ENCODE peak calls at places on chromosomes 4 and X, in four cellular contexts. One of them, this sample, is unnamed.
A peak's percentile ranks its signal among the peaks of the same experiment; 100 is the strongest.

GRCh38 chr4:30454504-30454903 is 265.7 kb upstream of the PCDH7 start:
- DNase-seq in HepG2: no peak
- DNase-seq in K562: no peak
- DNase-seq in Panc1: no peak
- DNase-seq in this sample: no peak

GRCh38 chr4:21845663-21846062 is 102.9 kb downstream of the KCNIP4 start:
- DNase-seq in Panc1: no peak
- DNase-seq in K562: no peak
- DNase-seq in HepG2: no peak
- DNase-seq in this sample: no peak

GRCh38 chr4:150534818-150535217 is 47.1 kb upstream of the MAB21L2 start:
- DNase-seq in HepG2: no peak
- DNase-seq in K562: no peak
- DNase-seq in Panc1: no peak
- DNase-seq in this sample: no peak

GRCh38 chr4:81923140-81923539 is 450.7 kb downstream of the HNRNPD start:
- DNase-seq in HepG2: no peak
- DNase-seq in Panc1: no peak
- DNase-seq in K562: no peak
- DNase-seq in this sample: no peak

GRCh38 chr4:149980941-149981340 is 97.3 kb upstream of the DCLK2 start:
- DNase-seq in HepG2: peak; percentile 26
- DNase-seq in K562: peak; percentile 47
- DNase-seq in Panc1: peak; percentile 38
- DNase-seq in this sample: peak; percentile 33

GRCh38 chrX:16023790-16024734 is 99.3 kb upstream of the GRPR start:
- DNase-seq in K562: no peak
- DNase-seq in HepG2: peak; percentile 1
- DNase-seq in Panc1: no peak
- DNase-seq in this sample: peak; percentile 65

GRCh38 chrX:68286076-68286475 is 147.2 kb downstream of the OPHN1 start:
- DNase-seq in Panc1: no peak
- DNase-seq in HepG2: no peak
- DNase-seq in K562: no peak
- DNase-seq in this sample: no peak

GRCh38 chr4:77072195-77072753 is 3.5 kb downstream of the CCNI start:
- DNase-seq in HepG2: peak; percentile 2
- DNase-seq in Panc1: no peak
- DNase-seq in K562: no peak
- DNase-seq in this sample: no peak

GRCh38 chr4:160143574-160143973 is 1040.7 kb downstream of the RAPGEF2 start:
- DNase-seq in HepG2: no peak
- DNase-seq in Panc1: no peak
- DNase-seq in K562: no peak
- DNase-seq in this sample: no peak

GRCh38 chr4:94365304-94365703 is 22.7 kb upstream of the HPGDS start:
- DNase-seq in HepG2: no peak
- DNase-seq in Panc1: no peak
- DNase-seq in K562: no peak
- DNase-seq in this sample: no peak

GRCh38 chrX:153925739-153926593 is at the start of gene ARHGAP4:
- DNase-seq in K562: peak; percentile 72
- DNase-seq in Panc1: no peak
- DNase-seq in HepG2: no peak
- DNase-seq in this sample: peak; percentile 37

GRCh38 chr4:73816814-73817213 is 19.7 kb upstream of the CXCL6 start:
- DNase-seq in K562: no peak
- DNase-seq in HepG2: no peak
- DNase-seq in Panc1: no peak
- DNase-seq in this sample: no peak

GRCh38 chr4:80011636-80012236 is 61.3 kb downstream of the ANTXR2 start:
- DNase-seq in Panc1: no peak
- DNase-seq in K562: no peak
- DNase-seq in HepG2: no peak
- DNase-seq in this sample: no peak

GRCh38 chr4:40592034-40592433 is 37.6 kb downstream of the RBM47 start:
- DNase-seq in K562: no peak
- DNase-seq in Panc1: no peak
- DNase-seq in HepG2: no peak
- DNase-seq in this sample: no peak

GRCh38 chr4:91935217-91935616 is 368.5 kb upstream of the GRID2 start:
- DNase-seq in Panc1: no peak
- DNase-seq in K562: no peak
- DNase-seq in HepG2: peak; percentile 36
- DNase-seq in this sample: no peak

GRCh38 chr4:111454961-111455360 is 690.3 kb upstream of the FAM241A start:
- DNase-seq in Panc1: no peak
- DNase-seq in K562: no peak
- DNase-seq in HepG2: peak; percentile 45
- DNase-seq in this sample: no peak

GRCh38 chrX:40154229-40154852 is 56.6 kb upstream of the BCOR start:
- DNase-seq in HepG2: peak; percentile 82
- DNase-seq in K562: peak; percentile 58
- DNase-seq in Panc1: no peak
- DNase-seq in this sample: no peak

GRCh38 chrX:73932522-73932921 is 369.5 kb downstream of the CHIC1 start:
- DNase-seq in Panc1: no peak
- DNase-seq in HepG2: no peak
- DNase-seq in K562: no peak
- DNase-seq in this sample: no peak
- TF ChIP-seq TCF7L2 in Panc1: no peak
- TF ChIP-seq TCF7L2 in HepG2: no peak
- TF ChIP-seq TCF7L2 in K562: no peak
- TF ChIP-seq TCF7L2 in this sample: no peak

GRCh38 chrX:104254442-104255115 is at the start of gene ESX1:
- DNase-seq in K562: no peak
- DNase-seq in HepG2: no peak
- DNase-seq in Panc1: no peak
- DNase-seq in this sample: no peak
- TF ChIP-seq TCF7L2 in K562: no peak
- TF ChIP-seq TCF7L2 in HepG2: no peak
- TF ChIP-seq TCF7L2 in Panc1: peak; percentile 50
- TF ChIP-seq TCF7L2 in this sample: no peak

GRCh38 chr4:179989975-179990374 is 2253.2 kb upstream of the TENM3 start:
- DNase-seq in K562: no peak
- DNase-seq in HepG2: no peak
- DNase-seq in Panc1: no peak
- DNase-seq in this sample: no peak
- TF ChIP-seq TCF7L2 in K562: no peak
- TF ChIP-seq TCF7L2 in HepG2: no peak
- TF ChIP-seq TCF7L2 in Panc1: no peak
- TF ChIP-seq TCF7L2 in this sample: no peak

GRCh38 chrX:101191217-101191750 is 28.3 kb upstream of the DRP2 start:
- DNase-seq in K562: peak; percentile 86
- DNase-seq in Panc1: no peak
- DNase-seq in HepG2: no peak
- DNase-seq in this sample: no peak
- TF ChIP-seq TCF7L2 in K562: peak; percentile 65
- TF ChIP-seq TCF7L2 in Panc1: no peak
- TF ChIP-seq TCF7L2 in HepG2: no peak
- TF ChIP-seq TCF7L2 in this sample: no peak

GRCh38 chr4:88418411-88418810 is 38.5 kb upstream of the HERC5 start:
- DNase-seq in Panc1: no peak
- DNase-seq in K562: no peak
- DNase-seq in HepG2: no peak
- DNase-seq in this sample: no peak
- TF ChIP-seq TCF7L2 in Panc1: no peak
- TF ChIP-seq TCF7L2 in K562: no peak
- TF ChIP-seq TCF7L2 in HepG2: no peak
- TF ChIP-seq TCF7L2 in this sample: no peak

GRCh38 chr4:165383757-165384156 is 4.9 kb downstream of the CPE start:
- DNase-seq in K562: no peak
- DNase-seq in HepG2: no peak
- DNase-seq in Panc1: no peak
- DNase-seq in this sample: no peak
- TF ChIP-seq TCF7L2 in K562: no peak
- TF ChIP-seq TCF7L2 in HepG2: no peak
- TF ChIP-seq TCF7L2 in Panc1: no peak
- TF ChIP-seq TCF7L2 in this sample: no peak

DNA sequence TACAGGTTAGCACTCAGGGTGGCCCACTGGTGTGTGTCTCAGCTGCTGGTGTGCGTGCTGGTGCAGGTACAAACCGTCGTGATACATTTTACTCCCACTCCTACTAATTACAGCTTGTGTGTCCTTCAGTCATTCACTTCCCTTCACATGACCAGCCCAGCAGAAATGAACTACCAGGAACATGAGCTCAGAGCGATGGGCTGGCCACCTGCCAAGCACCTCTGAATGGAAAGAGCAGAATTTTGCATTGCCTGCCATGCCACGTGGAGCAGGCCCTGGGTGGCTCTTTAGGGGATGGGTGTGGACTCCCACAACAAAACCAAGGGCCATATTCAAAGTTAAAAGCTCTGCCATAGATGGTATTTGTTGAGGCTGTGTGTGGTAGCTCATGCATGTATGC is 58.9 kb upstream of the PGM2 start:
- DNase-seq in Panc1: no peak
- DNase-seq in HepG2: peak; percentile 18
- DNase-seq in K562: no peak
- DNase-seq in this sample: no peak
- TF ChIP-seq TCF7L2 in Panc1: no peak
- TF ChIP-seq TCF7L2 in HepG2: no peak
- TF ChIP-seq TCF7L2 in K562: no peak
- TF ChIP-seq TCF7L2 in this sample: no peak

This sample was measured in HCT116.